ENCODE peak calls at places on chromosomes 16 and 17, in four cellular contexts. F, L, X and T are unnamed samples.

GRCh38 chr17:6422654-6423241 is 12.2 kb downstream of the AIPL1 start:
- DNase-seq in F (no peak), X (no peak), L (no peak), T (no peak)

GRCh38 chr17:47727704-47728036 is 5.4 kb upstream of the TBX21 start:
- DNase-seq in L (no peak), X (no peak), F (no peak), T (no peak)

GRCh38 chr16:1713331-1713730 is 7.3 kb downstream of the MAPK8IP3 start:
- DNase-seq in F (no peak), L (no peak), X (no peak), T (no peak)

GRCh38 chr16:56610609-56611111 is 2.3 kb downstream of the MT2A start:
- DNase-seq in F (no peak), X (no peak), L (no peak), T (no peak)

GRCh38 chr16:86791287-86792074 is 213.1 kb downstream of the FOXL1 start:
- DNase-seq in F (no peak), X (no peak), L (no peak), T (no peak)

GRCh38 chr17:56699186-56699895 is 105.8 kb downstream of the NOG start:
- DNase-seq in F (peak), L (peak), X (no peak), T (no peak)

GRCh38 chr17:50719924-50720805 is 762 bp downstream of the LUC7L3 start:
- DNase-seq in X (no peak), F (no peak), L (no peak), T (no peak)

GRCh38 chr17:29699283-29699682 is 76.6 kb upstream of the CORO6 start:
- DNase-seq in X (no peak), L (no peak), F (no peak), T (no peak)

GRCh38 chr16:66653581-66654350 is 42.8 kb downstream of the CMTM4 start:
- DNase-seq in X (no peak), F (no peak), L (no peak), T (no peak)

GRCh38 chr16:11361751-11362742 is 16.8 kb downstream of the RMI2 start:
- DNase-seq in L (no peak), X (no peak), F (no peak), T (peak)

GRCh38 chr17:40496170-40496569 is 5.3 kb downstream of the TNS4 start:
- DNase-seq in L (no peak), F (no peak), X (no peak), T (no peak)

GRCh38 chr17:82277851-82278250 is 4.4 kb upstream of the CSNK1D start:
- DNase-seq in F (no peak), X (no peak), L (no peak), T (no peak)

GRCh38 chr17:14940112-14940945 is 324.8 kb downstream of the PMP22 start:
- DNase-seq in F (no peak), L (no peak), X (no peak), T (no peak)

GRCh38 chr17:7179317-7180254 is at the start of gene ASGR1:
- DNase-seq in X (no peak), L (no peak), F (no peak), T (no peak)

GRCh38 chr16:75062135-75062943 is 54.2 kb downstream of the LDHD start:
- DNase-seq in L (no peak), F (no peak), X (peak), T (no peak)

GRCh38 chr17:60065136-60065535 is 13.6 kb downstream of the HEATR6 start:
- DNase-seq in L (no peak), F (no peak), X (no peak), T (no peak)

GRCh38 chr17:81234940-81235821 is 3.7 kb downstream of the TEPSIN start:
- DNase-seq in X (no peak), F (no peak), L (no peak), T (no peak)

GRCh38 chr17:39152134-39152884 is 872 bp upstream of the PLXDC1 start:
- DNase-seq in L (no peak), X (no peak), F (peak), T (no peak)

GRCh38 chr17:64506576-64507417 is at the start of gene CEP95:
- DNase-seq in X (peak), L (no peak), F (peak), T (peak)

GRCh38 chr17:57107498-57108101 is 22.6 kb downstream of the AKAP1 start:
- DNase-seq in X (peak), L (no peak), F (peak), T (no peak)

GRCh38 chr16:3364774-3365427 is 9.2 kb downstream of the OR2C1 start:
- DNase-seq in F (no peak), L (no peak), X (no peak), T (peak)

GRCh38 chr17:61353211-61353610 is 46.4 kb upstream of the TBX2 start:
- DNase-seq in X (no peak), L (no peak), F (no peak), T (no peak)

GRCh38 chr16:21526923-21527807 is 72.2 kb upstream of the METTL9 start:
- DNase-seq in F (no peak), X (peak), L (no peak), T (no peak)
- H2AFZ ChIP-seq in F (no peak), X (peak), L (no peak), T (no peak)

GRCh38 chr17:8577868-8578267 is 52.7 kb downstream of the MYH10 start:
- DNase-seq in L (no peak), X (no peak), F (no peak), T (no peak)

GRCh38 chr17:8572767-8573166 is 57.8 kb downstream of the MYH10 start:
- DNase-seq in F (no peak), X (no peak), L (no peak), T (no peak)

GRCh38 chr17:8576895-8577294 is 53.6 kb downstream of the MYH10 start:
- DNase-seq in L (no peak), F (no peak), X (no peak), T (no peak)

GRCh38 chr17:8574687-8575086 is 55.8 kb downstream of the MYH10 start:
- DNase-seq in F (no peak), X (no peak), L (no peak), T (no peak)
- TF ChIP-seq CTCF in F (peak), X (peak), L (no peak), T (no peak)

GRCh38 chr17:69428252-69428980 is 13.9 kb downstream of the MAP2K6 start:
- DNase-seq in F (no peak), L (no peak), X (no peak), T (no peak)

GRCh38 chr17:69433093-69433492 is 18.6 kb downstream of the MAP2K6 start:
- DNase-seq in X (no peak), L (no peak), F (no peak), T (no peak)

GRCh38 chr17:69434164-69434579 is 19.7 kb downstream of the MAP2K6 start:
- DNase-seq in X (no peak), F (no peak), L (no peak), T (no peak)

GRCh38 chr17:69430488-69430887 is 16.0 kb downstream of the MAP2K6 start:
- DNase-seq in X (no peak), L (no peak), F (no peak), T (no peak)

GRCh38 chr17:69431835-69432234 is 17.3 kb downstream of the MAP2K6 start:
- DNase-seq in X (no peak), F (no peak), L (no peak), T (no peak)
- TF ChIP-seq ZNF274 in X (no peak), F (no peak), L (no peak), T (no peak)

DNA sequence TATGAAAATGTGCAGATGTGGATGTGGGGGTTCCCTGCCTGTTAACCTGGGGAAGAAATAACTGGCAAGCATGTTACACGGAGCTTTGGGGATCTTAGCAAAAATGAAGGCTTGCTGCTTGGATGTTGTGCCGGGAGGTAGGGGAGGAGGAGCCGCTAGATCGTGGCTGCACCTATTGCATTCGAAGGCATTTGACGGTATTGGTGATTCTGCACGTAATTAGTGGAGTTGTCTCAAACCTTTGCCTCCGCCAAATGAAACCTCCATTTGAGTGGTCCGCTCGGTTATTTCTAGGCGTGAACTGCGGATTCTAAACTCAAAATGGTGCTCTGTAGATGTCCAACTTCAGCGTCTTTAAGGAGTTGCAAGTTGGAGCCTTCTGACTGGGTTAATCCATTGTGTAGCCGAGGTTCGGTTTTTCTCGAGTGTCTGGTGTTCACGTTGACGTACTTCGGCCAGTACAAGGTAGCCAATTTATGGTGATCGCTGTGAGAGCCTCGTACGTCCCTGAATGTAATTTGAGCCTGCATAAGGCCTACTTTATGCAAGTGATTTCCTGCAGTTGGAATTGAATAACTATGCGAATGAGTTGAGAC is 1.5 kb downstream of the TNRC6C start:
- DNase-seq in L (no peak), X (no peak), F (no peak), T (no peak)
- H2AFZ ChIP-seq in L (no peak), X (no peak), F (no peak), T (no peak)

GRCh38 chr17:10352866-10353265 is 19.9 kb downstream of the MYH13 start:
- DNase-seq in X (no peak), F (no peak), L (no peak), T (no peak)

GRCh38 chr17:10360578-10360977 is 12.2 kb downstream of the MYH13 start:
- DNase-seq in L (no peak), X (no peak), F (no peak), T (no peak)

DNA sequence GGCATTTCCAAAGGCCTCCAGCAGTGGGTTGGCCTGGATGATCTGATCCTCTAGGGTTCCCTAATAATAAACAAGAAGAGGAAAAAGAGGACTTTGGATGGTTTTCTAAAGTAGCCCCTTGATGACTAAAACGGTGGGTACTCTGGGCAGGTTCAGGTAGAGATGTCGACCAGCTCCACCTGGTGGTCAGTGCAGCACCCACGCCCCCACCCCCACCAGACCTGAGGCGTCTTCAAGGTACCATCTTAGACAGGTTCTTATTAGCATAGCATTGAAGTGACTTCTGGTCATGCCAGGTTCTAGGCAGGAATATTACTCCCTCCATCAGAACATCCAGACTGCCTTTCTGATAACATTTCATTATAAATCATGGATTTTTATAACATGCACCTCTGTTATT is 15.0 kb downstream of the MYH13 start:
- DNase-seq in F (no peak), L (peak), X (peak), T (no peak)
- TF ChIP-seq CTCF in F (peak), L (peak), X (peak), T (peak)

GRCh38 chr17:72381597-72382397 is 261.0 kb downstream of the SOX9 start:
- DNase-seq in L (no peak), F (peak), X (no peak), T (no peak)

GRCh38 chr17:72376486-72377345 is 255.9 kb downstream of the SOX9 start:
- DNase-seq in L (no peak), X (no peak), F (no peak), T (no peak)

GRCh38 chr17:72380120-72380519 is 259.3 kb downstream of the SOX9 start:
- DNase-seq in F (no peak), L (no peak), X (no peak), T (no peak)

GRCh38 chr17:72380737-72381136 is 259.9 kb downstream of the SOX9 start:
- DNase-seq in F (no peak), X (no peak), L (no peak), T (no peak)

DNA sequence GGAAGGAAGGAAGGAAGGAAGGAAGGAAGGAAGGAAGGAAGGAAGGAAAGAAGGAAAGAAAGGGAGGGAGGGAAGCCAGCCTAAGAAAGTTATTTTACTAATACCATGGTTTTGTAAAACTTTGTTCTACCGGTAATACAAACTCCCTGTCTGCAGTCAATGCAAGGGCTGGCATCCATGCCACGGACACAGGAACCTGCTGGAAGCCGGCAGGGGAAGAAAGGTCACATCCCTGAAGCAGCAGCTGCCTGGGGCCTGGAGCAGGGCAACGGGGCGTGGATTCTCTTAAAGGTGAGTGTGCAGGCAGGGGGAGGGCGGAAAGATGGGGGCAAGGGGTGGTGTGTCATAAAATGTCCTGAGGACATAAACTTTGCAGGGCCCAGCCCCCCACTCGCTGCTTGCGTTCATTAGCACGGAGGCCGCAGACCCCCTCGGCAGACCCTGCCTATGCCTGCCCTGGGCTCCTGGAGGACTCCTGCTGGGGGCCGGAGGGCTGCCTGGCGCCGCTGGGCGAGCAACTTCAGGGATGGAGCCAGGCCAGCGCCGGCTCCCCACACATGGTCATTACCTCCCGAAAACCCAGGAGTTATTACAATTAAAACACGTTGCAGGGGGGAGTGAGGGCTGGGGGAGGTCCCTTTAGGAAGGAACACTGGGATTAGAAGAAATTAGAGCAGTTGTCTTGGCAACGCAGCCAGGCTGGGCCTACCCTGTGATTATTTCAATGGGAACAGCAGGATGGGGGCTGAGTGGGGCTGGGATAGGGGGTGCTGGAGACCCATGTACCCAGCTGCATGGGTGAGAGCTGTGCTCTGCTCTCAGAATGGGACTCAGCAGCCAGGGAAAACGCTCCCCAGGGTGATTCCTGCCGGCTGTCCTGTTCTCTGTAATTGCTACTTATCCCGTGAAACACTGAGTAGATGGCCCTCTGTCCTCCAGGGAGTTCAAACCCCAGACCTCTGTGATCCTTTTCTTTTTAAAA is 257.9 kb downstream of the SOX9 start:
- DNase-seq in F (no peak), X (no peak), L (no peak), T (no peak)
- TF ChIP-seq ZNF274 in F (no peak), X (no peak), L (no peak), T (no peak)

GRCh38 chr16:23651943-23652468 is 10.7 kb downstream of the DCTN5 start:
- DNase-seq in F (no peak), L (no peak), X (no peak), T (no peak)
- H2AFZ ChIP-seq in F (no peak), L (no peak), X (no peak), T (no peak)

GRCh38 chr16:16005725-16006124 is 56.3 kb downstream of the ABCC1 start:
- DNase-seq in F (no peak), X (no peak), L (no peak), T (no peak)
- TF ChIP-seq CTCF in F (no peak), X (no peak), L (no peak), T (no peak)